ENCODE peak calls at places on chromosomes 3 and 15, in six cellular contexts. D is Peyer's patch, F is uterus, H is ovary, I is sigmoid colon, G is IMR-90. Q is an unnamed sample.

GRCh38 chr15:67085818-67086649 is 20.6 kb downstream of the SMAD3 start:
- DNase-seq in F (no peak), H (no peak), I (no peak), D (peak; percentile 77), G (peak; percentile 88), Q (no peak)

GRCh38 chr3:133038089-133038730 is at the start of gene TMEM108:
- DNase-seq in D (peak; percentile 69), F (peak; percentile 76), I (peak; percentile 88), G (peak; percentile 58), H (peak; percentile 35), Q (peak; percentile 94)

GRCh38 chr3:135047061-135047460 is 252.0 kb downstream of the EPHB1 start:
- DNase-seq in I (no peak), D (no peak), F (no peak), H (no peak), G (no peak), Q (no peak)

GRCh38 chr3:133578548-133579191 is 5.2 kb downstream of the CDV3 start:
- DNase-seq in D (no peak), F (no peak), G (peak; percentile 55), H (no peak), I (no peak), Q (no peak)

GRCh38 chr3:196654691-196655090 is 15.2 kb downstream of the NRROS start:
- DNase-seq in F (no peak), G (no peak), I (no peak), H (no peak), D (no peak), Q (no peak)

GRCh38 chr15:89964555-89964954 is 36.6 kb upstream of the ZNF710 start:
- DNase-seq in G (no peak), D (no peak), H (no peak), I (no peak), F (no peak), Q (no peak)

GRCh38 chr3:27345493-27345892 is 23.7 kb downstream of the NEK10 start:
- DNase-seq in D (no peak), I (no peak), H (no peak), F (no peak), G (no peak), Q (no peak)

GRCh38 chr3:9955067-9955502 is 2.9 kb upstream of the PRRT3 start:
- DNase-seq in H (no peak), D (no peak), G (peak; percentile 40), F (no peak), I (no peak), Q (no peak)

GRCh38 chr3:141552440-141552991 is 65.7 kb downstream of the RASA2 start:
- DNase-seq in H (no peak), I (no peak), D (no peak), F (no peak), G (peak; percentile 28), Q (no peak)

GRCh38 chr15:99976811-99977271 is 243.6 kb upstream of the LYSMD4 start:
- DNase-seq in I (no peak), H (no peak), G (peak; percentile 20), D (no peak), F (no peak), Q (no peak)

GRCh38 chr3:37492977-37493471 is 318.6 kb upstream of the LRRFIP2 start:
- DNase-seq in F (no peak), H (no peak), I (no peak), G (no peak), D (no peak), Q (no peak)

GRCh38 chr15:98123834-98124233 is 163.3 kb downstream of the ARRDC4 start:
- DNase-seq in D (no peak), G (no peak), I (no peak), F (no peak), H (no peak), Q (no peak)

GRCh38 chr15:53808058-53808703 is 48.7 kb upstream of the WDR72 start:
- DNase-seq in H (no peak), I (no peak), F (no peak), G (no peak), D (no peak), Q (no peak)

GRCh38 chr15:65067645-65068416 is at the start of gene RASL12:
- DNase-seq in D (no peak), H (peak; percentile 56), F (peak; percentile 68), I (no peak), G (no peak), Q (no peak)

GRCh38 chr3:38574411-38575278 is 74.8 kb downstream of the SCN5A start:
- DNase-seq in H (no peak), D (peak; percentile 22), I (peak; percentile 18), G (peak; percentile 10), F (no peak), Q (peak; percentile 2)

GRCh38 chr3:119663885-119664284 is 3.5 kb upstream of the POPDC2 start:
- DNase-seq in F (no peak), D (no peak), G (no peak), H (no peak), I (no peak), Q (no peak)

GRCh38 chr3:119660474-119661150 is at the start of gene POPDC2:
- DNase-seq in H (no peak), G (no peak), F (peak; percentile 25), I (peak; percentile 77), D (no peak), Q (no peak)

GRCh38 chr3:119664850-119665379 is 4.5 kb upstream of the POPDC2 start:
- DNase-seq in H (no peak), F (no peak), D (no peak), I (no peak), G (peak; percentile 43), Q (no peak)

GRCh38 chr3:119664370-119664769 is 4.0 kb upstream of the POPDC2 start:
- DNase-seq in I (no peak), D (no peak), F (no peak), H (no peak), G (no peak), Q (no peak)

GRCh38 chr3:119662604-119663377 is 2.4 kb upstream of the POPDC2 start:
- DNase-seq in G (peak; percentile 49), I (no peak), D (no peak), H (no peak), F (no peak), Q (peak; percentile 53)
- TF ChIP-seq POLR2A in G (no peak), I (peak; percentile 7), D (no peak), H (no peak), F (no peak), Q (no peak)

GRCh38 chr3:165748094-165748493 is 89.1 kb downstream of the BCHE start:
- DNase-seq in D (no peak), F (no peak), H (no peak), G (no peak), I (no peak), Q (no peak)
- TF ChIP-seq POLR2A in D (no peak), F (no peak), H (no peak), G (no peak), I (no peak), Q (no peak)

GRCh38 chr3:182715006-182715405 is 78.3 kb upstream of the ATP11B start:
- DNase-seq in F (no peak), G (no peak), I (no peak), D (no peak), H (no peak), Q (no peak)

GRCh38 chr3:182711853-182712252 is 81.5 kb upstream of the ATP11B start:
- DNase-seq in H (no peak), D (no peak), F (no peak), G (no peak), I (no peak), Q (no peak)

GRCh38 chr3:182713743-182714517 is 79.4 kb upstream of the ATP11B start:
- DNase-seq in H (no peak), G (peak; percentile 79), D (peak; percentile 65), F (no peak), I (no peak), Q (no peak)

GRCh38 chr3:182716114-182716688 is 77.1 kb upstream of the ATP11B start:
- DNase-seq in F (no peak), D (no peak), G (no peak), H (no peak), I (no peak), Q (no peak)

GRCh38 chr3:182717216-182717615 is 76.1 kb upstream of the ATP11B start:
- DNase-seq in F (no peak), I (no peak), H (no peak), D (no peak), G (no peak), Q (no peak)
- TF ChIP-seq POLR2A in F (no peak), I (no peak), H (no peak), D (no peak), G (no peak), Q (no peak)

GRCh38 chr3:69081583-69082262 is 1.6 kb upstream of the UBA3 start:
- DNase-seq in I (no peak), H (no peak), D (no peak), G (no peak), F (no peak), Q (peak; percentile 37)

GRCh38 chr3:69079269-69080159 is 651 bp downstream of the UBA3 start:
- DNase-seq in I (no peak), G (no peak), F (no peak), D (no peak), H (peak; percentile 57), Q (no peak)

GRCh38 chr3:69082805-69083204 is 1.9 kb upstream of the ARL6IP5 start:
- DNase-seq in H (no peak), I (no peak), D (peak; percentile 83), G (peak; percentile 83), F (no peak), Q (peak; percentile 39)

GRCh38 chr3:69084326-69084667 is 440 bp upstream of the ARL6IP5 start:
- DNase-seq in D (no peak), H (no peak), G (peak; percentile 85), F (no peak), I (no peak), Q (no peak)

GRCh38 chr3:69080233-69080644 is at the start of gene UBA3:
- DNase-seq in I (peak; percentile 94), F (peak; percentile 88), H (peak; percentile 89), D (peak; percentile 97), G (peak; percentile 77), Q (peak; percentile 96)
- TF ChIP-seq POLR2A in I (no peak), F (peak; percentile 41), H (no peak), D (peak; percentile 59), G (no peak), Q (no peak)

GRCh38 chr3:15859507-15860013 is 61.8 kb upstream of the ANKRD28 start:
- DNase-seq in F (peak; percentile 78), H (peak; percentile 88), I (peak; percentile 87), G (peak; percentile 74), D (peak; percentile 90), Q (peak; percentile 91)
- TF ChIP-seq POLR2A in F (peak; percentile 77), H (peak; percentile 41), I (no peak), G (no peak), D (peak; percentile 49), Q (no peak)

DNA sequence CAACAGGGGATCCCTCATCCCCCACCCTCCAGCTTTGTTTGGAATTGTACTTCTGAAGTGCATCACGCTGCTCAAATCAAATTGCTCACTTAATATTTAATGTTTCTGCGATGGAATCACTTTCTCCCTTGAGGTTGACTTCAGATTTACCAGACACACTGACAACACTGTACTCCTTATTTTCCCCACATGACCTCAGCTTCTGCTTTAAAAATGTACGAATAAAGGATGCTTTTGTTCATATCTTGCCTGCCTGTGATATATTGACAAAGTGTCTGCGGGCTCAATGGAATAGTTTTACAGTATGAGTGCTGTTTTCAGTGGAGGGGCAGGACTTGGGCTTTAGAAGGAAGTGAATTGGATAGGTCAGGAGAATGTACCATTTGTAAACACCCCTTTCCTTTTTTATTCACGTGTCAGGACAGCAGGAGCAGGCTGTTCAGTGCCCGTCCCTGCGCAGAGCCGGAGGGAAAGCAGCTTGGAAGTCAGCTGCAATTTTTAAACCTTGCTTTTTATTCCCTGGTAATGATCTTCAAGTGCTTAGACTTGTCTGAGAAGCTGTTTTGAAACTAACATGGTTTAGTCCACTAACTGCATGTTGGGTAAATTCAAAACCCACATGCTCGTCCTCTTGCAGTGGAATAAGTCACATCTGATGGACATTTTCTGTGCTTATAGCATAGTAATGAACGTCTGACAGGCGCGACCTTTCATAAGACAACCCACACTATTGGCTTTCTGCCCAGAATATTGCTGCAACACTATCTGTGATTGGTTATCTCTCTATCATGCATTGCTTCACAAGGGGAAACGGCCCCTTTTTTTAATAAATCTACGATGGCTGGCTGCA is 29.9 kb downstream of the MBNL1 start:
- DNase-seq in F (peak; percentile 44), H (peak; percentile 54), D (peak; percentile 76), I (peak; percentile 86), G (peak; percentile 99), Q (peak; percentile 62)
- TF ChIP-seq POLR2A in F (peak; percentile 11), H (no peak), D (peak; percentile 46), I (peak; percentile 60), G (no peak), Q (no peak)